ENCODE peak calls at places on chromosomes 5 and 9, in eight cellular contexts. S, N, W, E, H, R, C and J are unnamed samples.
A peak's percentile ranks its signal among the peaks of the same experiment; 100 is the strongest.

GRCh38 chr5:38710616-38711015 is 135.2 kb upstream of the OSMR start:
- DNase-seq in S (no peak), N (no peak), W (no peak), E (no peak), H (no peak), R (no peak), C (no peak), J (no peak)

GRCh38 chr5:126656397-126657007 is 55.8 kb downstream of the PHAX start:
- DNase-seq in S (peak; percentile 74), N (peak; percentile 14), W (peak; percentile 35), E (peak; percentile 55), H (peak; percentile 14), R (no peak), C (peak; percentile 57), J (peak; percentile 45)

GRCh38 chr9:133739408-133740280 is 1.5 kb upstream of the SARDH start:
- DNase-seq in S (no peak), N (no peak), W (no peak), E (no peak), H (no peak), R (no peak), C (no peak), J (no peak)

GRCh38 chr9:109745335-109746283 is 34.4 kb upstream of the PALM2AKAP2 start:
- DNase-seq in S (peak; percentile 80), N (no peak), W (peak; percentile 8), E (peak; percentile 81), H (no peak), R (no peak), C (peak; percentile 44), J (no peak)

GRCh38 chr9:94780516-94780950 is 54.0 kb downstream of the AOPEP start:
- DNase-seq in S (no peak), N (no peak), W (no peak), E (no peak), H (peak; percentile 9), R (no peak), C (no peak), J (no peak)

GRCh38 chr9:77883846-77884771 is 147.5 kb downstream of the GNAQ start:
- DNase-seq in S (no peak), N (no peak), W (no peak), E (peak; percentile 78), H (no peak), R (no peak), C (peak; percentile 39), J (no peak)

GRCh38 chr9:122355336-122355875 is 15.4 kb upstream of the PTGS1 start:
- DNase-seq in S (no peak), N (no peak), W (no peak), E (no peak), H (no peak), R (no peak), C (no peak), J (no peak)

GRCh38 chr9:28810375-28811075 is 1237.2 kb upstream of the C9orf72 start:
- DNase-seq in S (peak; percentile 42), N (no peak), W (no peak), E (no peak), H (no peak), R (no peak), C (no peak), J (no peak)

GRCh38 chr9:131732636-131733340 is 7.1 kb downstream of the RAPGEF1 start:
- DNase-seq in S (no peak), N (no peak), W (no peak), E (no peak), H (no peak), R (no peak), C (no peak), J (no peak)

GRCh38 chr5:127409236-127409921 is 108.1 kb upstream of the PRRC1 start:
- DNase-seq in S (peak; percentile 45), N (no peak), W (no peak), E (no peak), H (no peak), R (no peak), C (peak; percentile 3), J (no peak)

GRCh38 chr5:6448622-6449464 is at the start of gene UBE2QL1:
- DNase-seq in S (peak; percentile 29), N (peak; percentile 61), W (peak; percentile 71), E (peak; percentile 2), H (no peak), R (no peak), C (no peak), J (no peak)

GRCh38 chr5:133049726-133050048 is 2.1 kb upstream of the HSPA4 start:
- DNase-seq in S (no peak), N (no peak), W (no peak), E (no peak), H (no peak), R (no peak), C (no peak), J (no peak)

GRCh38 chr9:32969270-32969669 is 32.2 kb downstream of the APTX start:
- DNase-seq in S (peak; percentile 86), N (no peak), W (no peak), E (peak; percentile 61), H (no peak), R (no peak), C (peak; percentile 67), J (no peak)

GRCh38 chr5:76402251-76402879 is 720 bp upstream of the IQGAP2 start:
- DNase-seq in S (peak; percentile 3), N (no peak), W (no peak), E (no peak), H (peak; percentile 68), R (no peak), C (no peak), J (no peak)

GRCh38 chr9:68533678-68534077 is 7.0 kb downstream of the TMEM252 start:
- DNase-seq in S (no peak), N (no peak), W (no peak), E (no peak), H (no peak), R (no peak), C (no peak), J (no peak)

GRCh38 chr9:14994738-14995137 is 84.5 kb upstream of the FREM1 start:
- DNase-seq in S (no peak), N (no peak), W (no peak), E (no peak), H (no peak), R (no peak), C (no peak), J (no peak)

GRCh38 chr9:26975728-26976707 is 19.8 kb downstream of the IFT74 start:
- DNase-seq in S (peak; percentile 50), N (peak; percentile 17), W (no peak), E (peak; percentile 61), H (no peak), R (no peak), C (peak; percentile 43), J (peak; percentile 5)

GRCh38 chr9:125750656-125751035 is 3.5 kb downstream of the PBX3 start:
- DNase-seq in S (no peak), N (no peak), W (peak; percentile 47), E (peak; percentile 12), H (no peak), R (no peak), C (no peak), J (no peak)